ENCODE peak calls at places on chromosomes 7 and 10, in five cellular contexts. Q is mesendoderm, V is trophoblast cell, N is mesenchymal stem cell, F is H9. J is an unnamed sample.

GRCh38 chr7:92244803-92245486 is 769 bp downstream of the KRIT1 start:
- DNase-seq in Q (no peak), V (no peak), N (peak; percentile 67), F (no peak), J (peak; percentile 7)

GRCh38 chr10:79262131-79262530 is 85.1 kb upstream of the PPIF start:
- DNase-seq in Q (no peak), V (no peak), N (no peak), F (no peak), J (no peak)

GRCh38 chr7:98627062-98627790 is 10.1 kb downstream of the NPTX2 start:
- DNase-seq in Q (no peak), V (no peak), N (no peak), F (no peak), J (no peak)

GRCh38 chr7:106681815-106682495 is 21.0 kb upstream of the CCDC71L start:
- DNase-seq in Q (no peak), V (peak; percentile 43), N (peak; percentile 76), F (no peak), J (peak; percentile 70)

GRCh38 chr10:21505711-21506278 is 19.7 kb downstream of the SKIDA1 start:
- DNase-seq in Q (peak; percentile 44), V (no peak), N (peak; percentile 28), F (no peak), J (no peak)

GRCh38 chr7:142177869-142178268 is 66.4 kb downstream of the MGAM2 start:
- DNase-seq in Q (no peak), V (peak; percentile 16), N (no peak), F (no peak), J (no peak)

GRCh38 chr10:58854811-58855210 is 321.6 kb upstream of the PHYHIPL start:
- DNase-seq in Q (no peak), V (no peak), N (no peak), F (no peak), J (no peak)

GRCh38 chr7:151206914-151207313 is 3.4 kb downstream of the H2BK1 start:
- DNase-seq in Q (no peak), V (no peak), N (no peak), F (no peak), J (no peak)

GRCh38 chr7:151851160-151851751 is 25.7 kb downstream of the PRKAG2 start:
- DNase-seq in Q (no peak), V (peak; percentile 63), N (no peak), F (no peak), J (no peak)

GRCh38 chr7:95589766-95590165 is 6.5 kb downstream of the PDK4 start:
- DNase-seq in Q (no peak), V (no peak), N (no peak), F (no peak), J (no peak)

GRCh38 chr7:132655071-132655761 is 78.9 kb upstream of the PLXNA4 start:
- DNase-seq in Q (peak; percentile 85), V (no peak), N (peak; percentile 59), F (peak; percentile 53), J (no peak)

GRCh38 chr7:8161398-8161828 is 100.6 kb downstream of the ICA1 start:
- DNase-seq in Q (no peak), V (no peak), N (no peak), F (no peak), J (no peak)

GRCh38 chr10:29949411-29950011 is 109.9 kb downstream of the JCAD start:
- DNase-seq in Q (no peak), V (peak; percentile 25), N (peak; percentile 95), F (no peak), J (peak; percentile 98)

GRCh38 chr10:71623098-71623985 is 96.2 kb downstream of the C10orf105 start:
- DNase-seq in Q (peak; percentile 68), V (no peak), N (peak; percentile 44), F (peak; percentile 66), J (peak; percentile 24)
- H4K8ac ChIP-seq in Q (no peak overlapping the region), V (peak overlapping the region; percentile 44), N (no peak overlapping the region), F (no peak overlapping the region), J (no peak overlapping the region)

GRCh38 chr7:126499481-126499880 is 753.3 kb downstream of the GRM8 start:
- DNase-seq in Q (no peak), V (peak; percentile 94), N (no peak), F (no peak), J (no peak)
- H4K8ac ChIP-seq in Q (no peak overlapping the region), V (no peak overlapping the region), N (no peak overlapping the region), F (no peak overlapping the region), J (no peak overlapping the region)

GRCh38 chr10:96370575-96371157 is 11.9 kb upstream of the OPALIN start:
- DNase-seq in Q (peak; percentile 76), V (peak; percentile 85), N (peak; percentile 32), F (peak; percentile 82), J (peak; percentile 17)

GRCh38 chr10:96371356-96371755 is 12.6 kb upstream of the OPALIN start:
- DNase-seq in Q (no peak), V (no peak), N (no peak), F (no peak), J (no peak)

GRCh38 chr10:96368971-96369370 is 10.2 kb upstream of the OPALIN start:
- DNase-seq in Q (no peak), V (no peak), N (no peak), F (no peak), J (no peak)

GRCh38 chr10:96367470-96367869 is 8.7 kb upstream of the OPALIN start:
- DNase-seq in Q (no peak), V (no peak), N (no peak), F (no peak), J (no peak)

GRCh38 chr10:96369890-96370574 is 11.2 kb upstream of the OPALIN start:
- DNase-seq in Q (no peak), V (peak; percentile 82), N (no peak), F (no peak), J (no peak)
- H4K8ac ChIP-seq in Q (no peak overlapping the region), V (no peak overlapping the region), N (no peak overlapping the region), F (no peak overlapping the region), J (no peak overlapping the region)

GRCh38 chr7:103296901-103297836 is at the start of gene PMPCB:
- DNase-seq in Q (peak; percentile 96), V (peak; percentile 98), N (peak; percentile 91), F (peak; percentile 94), J (peak; percentile 87)
- H4K8ac ChIP-seq in Q (peak within 1 kb of the TSS; percentile 90), V (peak within 1 kb of the TSS; percentile 99), N (peak within 1 kb of the TSS; percentile 100), F (no peak within 1 kb of the TSS), J (peak within 1 kb of the TSS; percentile 90)

GRCh38 chr10:46524471-46525176 is 31.8 kb downstream of the GPRIN2 start:
- DNase-seq in Q (peak; percentile 61), V (peak; percentile 57), N (peak; percentile 59), F (no peak), J (peak; percentile 65)
- H4K8ac ChIP-seq in Q (no peak overlapping the region), V (peak overlapping the region; percentile 5), N (peak overlapping the region; percentile 64), F (no peak overlapping the region), J (peak overlapping the region; percentile 68)

GRCh38 chr10:129919358-129919757 is 44.7 kb downstream of the EBF3 start:
- DNase-seq in Q (no peak), V (no peak), N (no peak), F (no peak), J (no peak)

GRCh38 chr10:129918836-129919235 is 45.2 kb downstream of the EBF3 start:
- DNase-seq in Q (no peak), V (no peak), N (no peak), F (no peak), J (no peak)

GRCh38 chr10:129918401-129918800 is 45.7 kb downstream of the EBF3 start:
- DNase-seq in Q (no peak), V (no peak), N (no peak), F (no peak), J (no peak)

GRCh38 chr10:129916506-129916995 is 47.5 kb downstream of the EBF3 start:
- DNase-seq in Q (no peak), V (no peak), N (no peak), F (no peak), J (no peak)

DNA sequence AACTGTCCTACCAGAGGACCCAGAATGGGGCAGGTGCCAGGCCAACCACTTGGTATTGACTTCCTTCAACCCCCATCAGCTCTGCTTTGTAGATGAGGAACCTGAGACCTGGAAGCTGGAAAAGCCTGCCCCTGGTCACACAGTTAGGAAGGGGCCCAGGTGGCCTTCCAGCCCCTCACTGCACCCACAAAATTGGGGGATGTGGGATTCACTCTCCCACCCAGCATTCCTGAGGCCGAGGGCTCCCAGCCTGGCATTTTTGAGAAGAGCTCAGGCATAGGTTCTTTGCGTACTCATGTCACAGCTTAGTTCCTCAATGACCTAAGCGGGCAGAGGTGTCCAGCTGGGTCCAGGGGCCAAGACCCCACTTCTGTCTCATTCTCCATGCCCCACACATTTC is 46.1 kb downstream of the EBF3 start:
- DNase-seq in Q (no peak), V (no peak), N (no peak), F (no peak), J (no peak)
- H4K8ac ChIP-seq in Q (no peak overlapping the region), V (no peak overlapping the region), N (no peak overlapping the region), F (no peak overlapping the region), J (no peak overlapping the region)

GRCh38 chr7:157688439-157689268 is 351.9 kb downstream of the DNAJB6 start:
- DNase-seq in Q (peak; percentile 83), V (no peak), N (no peak), F (peak; percentile 78), J (no peak)
- H4K8ac ChIP-seq in Q (no peak overlapping the region), V (no peak overlapping the region), N (no peak overlapping the region), F (no peak overlapping the region), J (no peak overlapping the region)

DNA sequence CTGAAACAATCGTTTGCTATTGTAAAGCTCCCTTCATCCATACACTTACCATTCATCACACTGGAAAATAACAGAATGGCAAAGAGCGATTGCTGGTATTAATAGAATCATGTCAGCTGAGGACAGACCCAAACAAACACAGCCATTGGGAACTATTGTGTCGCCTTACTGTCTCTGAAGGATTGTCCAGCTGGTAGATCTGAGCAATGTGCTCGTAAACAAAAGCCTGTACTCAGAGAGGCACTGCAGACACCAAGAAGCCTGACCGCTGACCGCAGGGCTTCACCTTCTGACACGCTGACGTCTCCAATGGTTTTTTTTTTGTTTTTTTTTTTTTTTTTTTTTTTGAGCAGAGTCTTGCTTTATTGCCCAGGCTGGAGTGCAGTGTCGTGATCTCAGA is 151.0 kb upstream of the FRMD4A start:
- DNase-seq in Q (no peak), V (no peak), N (peak; percentile 82), F (no peak), J (peak; percentile 40)
- H4K8ac ChIP-seq in Q (no peak overlapping the region), V (no peak overlapping the region), N (no peak overlapping the region), F (no peak overlapping the region), J (no peak overlapping the region)